ENCODE peak calls at places on chromosomes 3 and 15, in nine cellular contexts. Z, N, T, D, G, B, P, S and F are unnamed samples.
A peak's percentile ranks its signal among the peaks of the same experiment; 100 is the strongest.

GRCh38 chr3:188052229-188052965 is 101.6 kb upstream of the LPP start:
- DNase-seq in Z (peak; percentile 44), N (peak; percentile 32), T (peak; percentile 83), D (peak; percentile 76), G (peak; percentile 96), B (peak; percentile 98), P (peak; percentile 94), S (no peak), F (no peak)

GRCh38 chr15:50979041-50979440 is 70.6 kb downstream of the AP4E1 start:
- DNase-seq in Z (peak; percentile 2), N (no peak), T (no peak), D (no peak), G (no peak), B (no peak), P (no peak), S (peak; percentile 38), F (no peak)

GRCh38 chr3:179921500-179921899 is 115.2 kb downstream of the PEX5L start:
- DNase-seq in Z (no peak), N (no peak), T (no peak), D (no peak), G (no peak), B (no peak), P (no peak), S (no peak), F (no peak)

GRCh38 chr3:10557250-10557649 is 51.9 kb upstream of the ATP2B2 start:
- DNase-seq in Z (no peak), N (no peak), T (no peak), D (no peak), G (peak; percentile 5), B (no peak), P (no peak), S (no peak), F (no peak)

GRCh38 chr3:174862101-174862500 is 3.0 kb downstream of the NAALADL2 start:
- DNase-seq in Z (peak; percentile 1), N (no peak), T (no peak), D (peak; percentile 69), G (no peak), B (no peak), P (no peak), S (no peak), F (no peak)

GRCh38 chr3:117483839-117484238 is 774.3 kb downstream of the TUSC7 start:
- DNase-seq in Z (no peak), N (no peak), T (no peak), D (no peak), G (no peak), B (no peak), P (no peak), S (no peak), F (no peak)

GRCh38 chr3:43288850-43289249 is 2.5 kb downstream of the SNRK start:
- DNase-seq in Z (no peak), N (no peak), T (no peak), D (no peak), G (no peak), B (no peak), P (no peak), S (no peak), F (no peak)

GRCh38 chr3:27467545-27467944 is 16.6 kb downstream of the SLC4A7 start:
- DNase-seq in Z (peak; percentile 78), N (peak; percentile 61), T (no peak), D (peak; percentile 31), G (no peak), B (no peak), P (no peak), S (peak; percentile 55), F (no peak)

GRCh38 chr3:130341388-130341787 is 4.1 kb upstream of the COL6A5 start:
- DNase-seq in Z (peak; percentile 28), N (no peak), T (no peak), D (no peak), G (no peak), B (no peak), P (no peak), S (peak; percentile 41), F (no peak)

GRCh38 chr3:169131695-169132464 is 531.6 kb downstream of the MECOM start:
- DNase-seq in Z (no peak), N (no peak), T (no peak), D (no peak), G (no peak), B (no peak), P (no peak), S (no peak), F (no peak)

GRCh38 chr3:45507820-45508317 is 86.7 kb upstream of the LIMD1 start:
- DNase-seq in Z (peak; percentile 82), N (peak; percentile 87), T (peak; percentile 32), D (peak; percentile 75), G (no peak), B (no peak), P (no peak), S (peak; percentile 90), F (no peak)

GRCh38 chr15:51982013-51982769 is 10.6 kb upstream of the LEO1 start:
- DNase-seq in Z (peak; percentile 88), N (peak; percentile 82), T (no peak), D (peak; percentile 47), G (peak; percentile 61), B (no peak), P (no peak), S (peak; percentile 92), F (peak; percentile 5)

GRCh38 chr3:69747511-69748248 is 8.4 kb downstream of the MITF start:
- DNase-seq in Z (no peak), N (peak; percentile 73), T (no peak), D (no peak), G (no peak), B (no peak), P (no peak), S (peak; percentile 74), F (no peak)

GRCh38 chr3:177443469-177443868 is 246.2 kb upstream of the TBL1XR1 start:
- DNase-seq in Z (peak; percentile 63), N (peak; percentile 39), T (no peak), D (no peak), G (no peak), B (no peak), P (no peak), S (no peak), F (no peak)

GRCh38 chr3:156201411-156202405 is 81.3 kb downstream of the KCNAB1 start:
- DNase-seq in Z (no peak), N (no peak), T (no peak), D (no peak), G (no peak), B (no peak), P (no peak), S (no peak), F (no peak)

GRCh38 chr3:101976473-101976872 is 127.2 kb downstream of the NFKBIZ start:
- DNase-seq in Z (no peak), N (no peak), T (no peak), D (no peak), G (no peak), B (no peak), P (no peak), S (no peak), F (no peak)

GRCh38 chr3:159814161-159814560 is 174.5 kb upstream of the IL12A start:
- DNase-seq in Z (no peak), N (peak; percentile 42), T (no peak), D (peak; percentile 91), G (no peak), B (no peak), P (no peak), S (peak; percentile 51), F (no peak)

GRCh38 chr15:58433597-58434333 is 2.0 kb downstream of the LIPC start:
- DNase-seq in Z (peak; percentile 86), N (no peak), T (no peak), D (no peak), G (no peak), B (no peak), P (no peak), S (peak; percentile 31), F (no peak)

DNA sequence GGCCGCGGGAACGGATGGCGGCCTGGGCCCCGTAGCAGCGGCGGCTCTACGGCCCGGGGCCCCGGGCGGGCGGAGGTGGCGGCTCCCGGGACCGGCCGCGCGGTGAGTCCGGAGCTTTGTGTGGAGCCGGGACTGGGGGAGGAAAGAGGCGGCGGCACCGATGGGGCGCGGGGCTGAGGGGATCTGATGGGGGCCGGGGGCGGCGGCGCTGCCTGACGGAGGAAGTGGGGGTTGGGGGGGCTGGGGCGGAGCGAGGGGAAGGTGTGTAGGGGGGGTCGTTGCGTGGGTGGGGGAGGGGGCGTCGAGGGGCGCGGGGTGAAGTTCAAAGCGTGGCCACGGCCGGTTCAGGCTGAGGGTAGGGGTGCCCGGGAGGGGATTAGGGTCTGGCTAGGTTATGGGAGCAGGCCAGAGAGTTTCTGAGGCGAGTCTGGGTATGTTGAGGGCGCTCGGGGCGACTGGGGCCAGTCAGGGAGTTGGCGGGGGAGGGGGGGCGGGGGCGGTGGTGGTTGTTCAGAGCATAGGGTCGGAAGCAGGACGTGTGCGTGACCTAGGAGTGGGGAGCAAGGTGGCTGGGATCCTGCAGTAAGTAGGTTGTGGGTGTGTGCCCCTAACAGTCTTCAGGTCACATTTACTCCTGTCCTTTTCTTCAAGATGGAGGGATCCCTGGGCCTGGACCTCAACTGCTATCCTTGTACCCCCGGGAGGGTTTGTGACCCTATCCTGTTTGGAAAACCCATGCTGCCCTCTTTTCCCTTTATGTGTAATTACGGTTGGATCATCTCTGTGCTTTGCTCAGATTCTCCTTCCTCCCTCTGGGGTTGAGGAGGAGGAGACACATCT is 579 bp downstream of the ZNF609 start:
- DNase-seq in Z (peak; percentile 74), N (peak; percentile 81), T (no peak), D (peak; percentile 65), G (peak; percentile 69), B (peak; percentile 67), P (no peak), S (peak; percentile 87), F (peak; percentile 8)
- H3K4me3 ChIP-seq in Z (peak overlapping the region; percentile 50), N (peak overlapping the region; percentile 70), T (peak overlapping the region; percentile 76), D (peak overlapping the region; percentile 84), G (peak overlapping the region; percentile 98), B (peak overlapping the region; percentile 96), P (peak overlapping the region; percentile 71), S (peak overlapping the region; percentile 80), F (peak overlapping the region; percentile 64)

GRCh38 chr15:96220657-96221056 is 109.8 kb upstream of the NR2F2 start:
- DNase-seq in Z (no peak), N (no peak), T (no peak), D (no peak), G (no peak), B (no peak), P (no peak), S (no peak), F (no peak)
- H3K4me1 ChIP-seq in Z (peaks cover 17% of the 10 kb centered on the region), N (no peaks in the 10 kb centered on the region), T (no peaks in the 10 kb centered on the region), D (no peaks in the 10 kb centered on the region), G (no peaks in the 10 kb centered on the region), B (no peaks in the 10 kb centered on the region), P (no peaks in the 10 kb centered on the region), S (no peaks in the 10 kb centered on the region), F (no peaks in the 10 kb centered on the region)

GRCh38 chr15:92541197-92542190 is 114.1 kb downstream of the FAM174B start:
- DNase-seq in Z (no peak), N (no peak), T (peak; percentile 24), D (no peak), G (no peak), B (no peak), P (no peak), S (no peak), F (no peak)
- H3K4me3 ChIP-seq in Z (no peak overlapping the region), N (no peak overlapping the region), T (no peak overlapping the region), D (no peak overlapping the region), G (no peak overlapping the region), B (no peak overlapping the region), P (no peak overlapping the region), S (no peak overlapping the region), F (no peak overlapping the region)

DNA sequence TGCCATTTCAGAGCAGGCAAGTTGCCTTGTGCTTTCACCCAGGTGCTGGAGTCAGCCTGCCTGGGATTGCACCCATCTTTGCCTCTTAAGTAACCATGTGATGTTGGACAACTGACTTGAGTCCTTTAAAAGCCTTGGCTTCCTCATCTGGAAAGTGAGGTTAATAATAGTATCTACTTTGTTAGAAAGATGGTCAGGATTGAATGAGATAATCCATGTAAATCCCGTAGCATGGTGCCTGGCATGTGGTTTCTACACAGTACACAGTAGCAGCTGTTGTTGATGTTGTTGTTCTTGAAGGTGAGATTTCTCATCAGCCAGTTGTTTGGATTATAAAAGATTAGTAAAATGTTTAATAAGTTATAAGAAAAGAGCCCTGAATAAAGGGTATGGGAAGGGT is 48.8 kb downstream of the PSMD6 start:
- DNase-seq in Z (no peak), N (no peak), T (no peak), D (no peak), G (no peak), B (no peak), P (no peak), S (no peak), F (no peak)
- H3K4me1 ChIP-seq in Z (peaks cover 27% of the 10 kb centered on the region), N (peaks cover 27% of the 10 kb centered on the region), T (peaks cover 59% of the 10 kb centered on the region), D (peaks cover 41% of the 10 kb centered on the region), G (peaks cover 3% of the 10 kb centered on the region), B (peaks cover 63% of the 10 kb centered on the region), P (peaks cover 8% of the 10 kb centered on the region), S (peaks cover 13% of the 10 kb centered on the region), F (peaks cover 67% of the 10 kb centered on the region)